ENCODE peak calls at places on chromosomes 1 and 21, in ten cellular contexts. S is neural progenitor cell, R is A549, T is GM23248, W is IMR-90, C is mammary epithelial cell, G is Karpas-422, E is GM23338, K is hepatocyte, P is trophoblast cell. F is an unnamed sample.

GRCh38 chr21:44354775-44355771 is 1.7 kb downstream of the TRPM2 start:
- DNase-seq in R (no peak), P (no peak), S (no peak), G (no peak), C (no peak), W (no peak), E (no peak), K (no peak), T (no peak), F (no peak)

GRCh38 chr1:200526709-200527612 is 93.6 kb downstream of the KIF14 start:
- DNase-seq in T (peak), C (no peak), K (no peak), R (no peak), W (peak), P (no peak), S (no peak), E (no peak), G (peak), F (no peak)

GRCh38 chr1:201895120-201895665 is 6.5 kb downstream of the SHISA4 start:
- DNase-seq in W (no peak), T (no peak), R (no peak), P (no peak), G (no peak), E (no peak), K (no peak), C (no peak), S (no peak), F (no peak)

GRCh38 chr1:191699343-191699742 is 458.9 kb upstream of the RGS18 start:
- DNase-seq in K (no peak), T (no peak), W (no peak), P (no peak), R (no peak), S (no peak), E (no peak), C (no peak), G (no peak), F (no peak)

GRCh38 chr21:30831194-30831765 is 1.7 kb upstream of the KRTAP7-1 start:
- DNase-seq in C (peak), G (peak), P (no peak), R (peak), T (peak), K (peak), S (peak), E (peak), W (no peak), F (peak)

GRCh38 chr1:56034222-56034621 is 545.1 kb downstream of the PLPP3 start:
- DNase-seq in R (no peak), E (no peak), S (no peak), G (no peak), T (peak), W (peak), K (no peak), C (no peak), P (no peak), F (no peak)

GRCh38 chr1:67524143-67525052 is 94.2 kb upstream of the SERBP1 start:
- DNase-seq in R (no peak), P (no peak), W (no peak), E (peak), G (no peak), K (no peak), C (peak), T (peak), S (no peak), F (no peak)

GRCh38 chr1:23473037-23473800 is 10.8 kb downstream of the ASAP3 start:
- DNase-seq in R (no peak), T (peak), K (no peak), G (no peak), P (peak), S (no peak), C (peak), E (no peak), W (peak), F (peak)

GRCh38 chr21:28378026-28378425 is 614.7 kb downstream of the LTN1 start:
- DNase-seq in W (no peak), G (no peak), E (no peak), R (no peak), P (no peak), C (no peak), T (no peak), S (no peak), K (no peak), F (no peak)

GRCh38 chr21:15437873-15438272 is 291.9 kb upstream of the USP25 start:
- DNase-seq in K (no peak), W (no peak), S (no peak), C (peak), E (peak), T (peak), R (no peak), G (no peak), P (no peak), F (no peak)

GRCh38 chr1:108057536-108057935 is 92.6 kb upstream of the VAV3 start:
- DNase-seq in S (peak), E (peak), R (no peak), T (no peak), G (no peak), W (no peak), P (no peak), K (peak), C (peak), F (no peak)

GRCh38 chr1:247797518-247797917 is 26.4 kb downstream of the OR14A16 start:
- DNase-seq in R (no peak), W (no peak), P (no peak), K (no peak), C (no peak), G (no peak), S (no peak), T (no peak), E (no peak), F (no peak)

GRCh38 chr1:51305371-51305823 is 25.0 kb downstream of the TTC39A start:
- DNase-seq in W (no peak), K (peak), E (no peak), C (no peak), P (no peak), G (no peak), T (no peak), R (peak), S (no peak), F (no peak)

GRCh38 chr1:2534775-2535387 is 4.8 kb upstream of the HES5 start:
- DNase-seq in P (peak), K (peak), R (no peak), W (peak), E (peak), C (peak), S (no peak), T (peak), G (no peak), F (no peak)

GRCh38 chr21:24290151-24290833 is 1317.0 kb downstream of the MRPL39 start:
- DNase-seq in E (no peak), C (no peak), R (no peak), P (no peak), T (no peak), G (no peak), S (no peak), W (no peak), K (no peak), F (no peak)

GRCh38 chr1:210937846-210938245 is 196.1 kb downstream of the KCNH1 start:
- DNase-seq in E (peak), S (no peak), G (no peak), W (no peak), R (no peak), C (no peak), P (peak), K (no peak), T (no peak), F (no peak)

GRCh38 chr1:220990417-220991337 is 111.4 kb downstream of the HLX start:
- DNase-seq in W (peak), T (peak), E (no peak), P (no peak), G (no peak), K (no peak), R (peak), S (no peak), C (peak), F (peak)

GRCh38 chr1:42258218-42258617 is 76.8 kb downstream of the FOXJ3 start:
- DNase-seq in G (no peak), W (no peak), S (no peak), T (no peak), R (no peak), E (no peak), K (no peak), P (no peak), C (no peak), F (no peak)

GRCh38 chr1:32925360-32926142 is 24.4 kb upstream of the TMEM54 start:
- DNase-seq in T (peak), G (peak), K (peak), C (no peak), W (no peak), R (no peak), P (peak), S (peak), E (peak), F (no peak)

GRCh38 chr1:205348559-205349477 is 7.9 kb downstream of the KLHDC8A start:
- DNase-seq in G (no peak), P (no peak), T (no peak), W (no peak), C (no peak), R (no peak), S (no peak), E (no peak), K (no peak), F (no peak)

GRCh38 chr1:106699436-106699835 is 357.0 kb upstream of the PRMT6 start:
- DNase-seq in R (no peak), C (no peak), S (no peak), K (no peak), E (no peak), W (no peak), P (no peak), G (no peak), T (peak), F (no peak)

GRCh38 chr21:29335720-29336119 is 37.0 kb downstream of the BACH1 start:
- DNase-seq in K (no peak), T (peak), W (peak), G (no peak), P (no peak), R (no peak), E (no peak), C (peak), S (no peak), F (no peak)

GRCh38 chr1:196738730-196739129 is 35.9 kb upstream of the CFHR3 start:
- DNase-seq in S (no peak), C (no peak), T (no peak), W (no peak), K (no peak), G (no peak), R (no peak), E (no peak), P (no peak), F (no peak)

GRCh38 chr21:16534408-16535099 is 804.8 kb downstream of the USP25 start:
- DNase-seq in G (no peak), E (no peak), T (peak), K (peak), C (peak), W (peak), S (no peak), P (no peak), R (peak), F (no peak)

GRCh38 chr1:147822292-147822691 is 61.9 kb upstream of the GJA5 start:
- DNase-seq in E (no peak), S (no peak), P (peak), R (no peak), W (no peak), K (peak), C (no peak), G (no peak), T (peak), F (no peak)

GRCh38 chr1:3676581-3677410 is 24.5 kb downstream of the TP73 start:
- DNase-seq in E (no peak), C (no peak), P (no peak), W (no peak), R (no peak), S (no peak), G (no peak), K (no peak), T (no peak), F (no peak)

GRCh38 chr1:115115521-115116161 is 26.3 kb upstream of the TSPAN2 start:
- DNase-seq in K (no peak), R (no peak), W (peak), P (no peak), S (no peak), G (no peak), E (no peak), C (peak), T (peak), F (no peak)
- H3K4me2 ChIP-seq in K (no peak), R (no peak), W (no peak), P (no peak), S (no peak), G (no peak), E (no peak), C (no peak), T (peak), F (no peak)

DNA sequence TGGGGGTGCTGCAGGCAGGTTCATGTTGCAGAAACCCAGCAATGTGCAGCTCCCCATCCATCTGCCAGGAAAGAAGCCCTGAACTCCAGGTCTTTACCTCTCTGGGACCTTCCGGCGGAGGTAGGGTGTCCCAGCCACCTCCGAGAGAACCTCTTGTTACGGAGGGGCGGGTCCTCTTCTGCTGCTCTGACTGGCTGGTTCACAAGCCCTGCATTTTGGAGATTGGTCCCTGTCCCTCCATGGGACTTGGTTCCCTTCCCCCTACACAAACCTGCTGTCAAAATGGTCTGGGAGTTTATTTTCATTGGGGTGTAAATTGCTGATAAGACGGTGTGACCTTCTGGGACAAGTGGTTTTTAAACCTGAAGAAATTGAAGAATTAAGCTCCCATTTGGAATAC is 8.0 kb upstream of the CELSR2 start:
- DNase-seq in P (no peak), R (no peak), E (peak), C (no peak), S (no peak), T (peak), W (no peak), G (no peak), K (no peak), F (peak)
- H3K4me2 ChIP-seq in P (no peak), R (no peak), E (peak), C (no peak), S (peak), T (peak), W (no peak), G (no peak), K (peak), F (peak)

GRCh38 chr1:152912471-152912870 is 4.1 kb downstream of the IVL start:
- DNase-seq in P (peak), E (no peak), G (no peak), R (no peak), K (no peak), W (no peak), T (no peak), S (no peak), C (no peak), F (no peak)
- H3K4me2 ChIP-seq in P (no peak), E (no peak), G (no peak), R (no peak), K (no peak), W (no peak), T (no peak), S (no peak), C (peak), F (no peak)

DNA sequence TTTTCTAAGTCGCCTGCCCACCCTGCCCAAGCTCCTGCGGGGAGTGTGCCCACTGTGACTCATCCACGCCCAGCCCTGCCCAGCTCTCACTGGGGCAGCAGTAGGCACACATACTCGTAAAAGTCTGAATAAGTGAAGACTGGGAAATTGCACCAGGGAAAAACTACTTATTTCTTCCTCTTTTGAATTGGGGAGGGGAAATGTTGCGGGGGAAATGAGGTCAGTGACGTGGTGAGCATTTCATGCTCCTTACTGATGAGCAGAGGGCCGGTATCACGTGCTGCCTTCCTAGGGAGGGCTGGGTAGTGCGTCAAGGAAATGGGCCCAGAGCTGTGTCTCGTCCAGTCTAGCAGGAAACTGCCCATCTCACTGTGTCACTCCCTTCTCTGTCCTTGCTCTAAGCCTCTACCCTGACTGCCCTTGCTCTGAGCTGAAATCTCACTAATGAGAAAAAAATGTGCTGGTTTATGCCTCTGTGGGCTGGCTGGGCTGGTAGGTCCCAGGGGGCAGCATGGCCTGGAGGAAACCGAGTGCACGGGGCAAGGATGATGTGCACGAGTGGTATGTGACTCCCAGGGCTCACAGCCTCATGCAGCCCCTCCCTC is 13.5 kb upstream of the TNFRSF1B start:
- DNase-seq in G (no peak), W (peak), P (peak), C (no peak), R (no peak), E (no peak), S (no peak), K (no peak), T (peak), F (no peak)
- H3K4me2 ChIP-seq in G (no peak), W (peak), P (no peak), C (no peak), R (no peak), E (no peak), S (no peak), K (no peak), T (peak), F (peak)

DNA sequence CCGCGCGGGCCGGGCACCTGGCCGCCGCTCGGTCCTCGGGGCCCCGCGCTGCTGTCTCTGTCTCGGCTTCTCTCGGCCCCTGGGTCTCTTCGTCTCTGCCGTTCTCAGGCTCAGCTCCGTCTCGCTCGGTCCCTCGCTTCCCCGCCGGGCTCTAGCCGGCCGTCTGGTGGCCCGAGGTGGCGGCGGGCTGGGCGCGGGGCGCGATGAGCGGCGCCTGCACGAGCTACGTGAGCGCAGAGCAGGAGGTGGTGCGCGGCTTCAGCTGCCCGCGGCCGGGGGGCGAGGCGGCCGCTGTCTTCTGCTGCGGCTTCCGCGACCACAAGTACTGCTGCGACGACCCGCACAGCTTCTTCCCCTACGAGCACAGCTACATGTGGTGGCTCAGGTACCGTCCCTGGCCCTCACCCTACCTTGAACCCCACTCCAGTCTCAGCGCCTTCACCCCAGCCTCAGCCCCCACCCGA is 355 bp downstream of the SHISAL2A start:
- DNase-seq in E (peak), C (no peak), P (no peak), S (peak), K (peak), W (no peak), G (no peak), R (no peak), T (peak), F (no peak)
- H3K4me2 ChIP-seq in E (peak), C (peak), P (peak), S (peak), K (peak), W (peak), G (peak), R (peak), T (peak), F (no peak)

GRCh38 chr1:60101516-60101915 is 27.9 kb upstream of the C1orf87 start:
- DNase-seq in R (no peak), C (no peak), E (no peak), W (no peak), K (no peak), G (no peak), S (no peak), T (no peak), P (no peak), F (no peak)
- H3K4me2 ChIP-seq in R (no peak), C (no peak), E (no peak), W (no peak), K (no peak), G (no peak), S (no peak), T (no peak), P (no peak), F (no peak)

GRCh38 chr1:112707217-112708001 is 482 bp upstream of the RHOC start:
- DNase-seq in K (peak), S (peak), C (peak), G (peak), E (peak), P (peak), W (peak), T (peak), R (peak), F (peak)

GRCh38 chr1:112706505-112707216 is at the start of gene RHOC:
- DNase-seq in C (no peak), T (peak), R (no peak), G (peak), E (peak), P (peak), K (peak), W (peak), S (peak), F (peak)

GRCh38 chr1:112708489-112708888 is 1.6 kb upstream of the RHOC start:
- DNase-seq in W (no peak), K (no peak), G (no peak), E (no peak), S (no peak), R (no peak), P (no peak), C (no peak), T (no peak), F (no peak)

GRCh38 chr1:112710159-112710558 is 3.2 kb upstream of the RHOC start:
- DNase-seq in R (no peak), W (no peak), T (no peak), E (no peak), C (no peak), K (no peak), P (no peak), S (no peak), G (no peak), F (no peak)

DNA sequence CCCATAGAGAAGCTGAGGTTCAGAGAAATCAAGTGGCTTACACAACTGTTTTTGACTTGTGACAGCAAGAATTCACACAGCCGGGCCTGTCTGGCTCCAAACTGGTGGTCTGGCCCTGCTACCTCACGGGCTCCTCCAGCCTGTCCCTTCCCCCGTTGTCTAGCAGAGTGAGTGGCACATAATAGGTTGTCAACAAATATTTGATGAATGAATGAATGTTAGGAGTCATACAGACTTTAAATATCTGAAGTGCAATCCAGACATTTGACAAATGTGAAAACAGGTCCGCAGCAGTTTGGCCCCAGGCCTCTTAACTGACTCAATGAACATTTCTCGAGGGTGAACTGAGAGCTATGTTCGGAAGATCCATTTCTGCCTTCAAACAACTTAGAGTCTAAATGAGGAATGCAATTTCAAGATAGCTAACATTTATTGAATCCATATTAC is 1.1 kb upstream of the RHOC start:
- DNase-seq in E (no peak), K (no peak), S (no peak), R (no peak), T (no peak), P (peak), C (no peak), W (no peak), G (no peak), F (no peak)
- H3K4me2 ChIP-seq in E (peak), K (peak), S (peak), R (peak), T (peak), P (peak), C (peak), W (no peak), G (no peak), F (peak)

DNA sequence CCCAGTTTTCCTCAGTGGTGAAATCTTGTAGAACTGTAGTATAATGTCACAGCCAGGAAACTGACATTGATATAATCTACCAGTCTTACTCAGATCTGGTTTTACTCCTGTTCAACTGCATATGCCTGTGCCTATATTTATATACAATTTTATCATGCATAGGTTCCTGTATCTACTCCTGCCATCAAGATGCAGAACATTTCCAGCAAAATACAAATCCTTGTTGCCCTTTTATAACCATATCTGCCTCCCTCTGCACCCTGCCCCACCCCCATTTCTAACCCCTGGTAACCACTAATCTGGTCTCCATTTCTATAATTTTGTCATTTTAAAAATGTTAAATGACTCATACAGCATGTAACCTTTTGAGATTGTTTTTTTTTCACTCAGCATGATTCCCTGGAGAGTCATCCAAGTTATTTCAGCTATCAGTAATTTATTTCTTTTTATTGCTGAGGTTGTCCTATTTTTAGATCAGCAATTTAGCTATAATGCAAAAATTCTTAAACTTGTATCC is 8.1 kb downstream of the UTP25 start:
- DNase-seq in C (no peak), K (no peak), W (peak), R (no peak), S (no peak), G (no peak), E (no peak), P (no peak), T (peak), F (no peak)
- H3K4me2 ChIP-seq in C (no peak), K (no peak), W (no peak), R (no peak), S (no peak), G (no peak), E (no peak), P (no peak), T (peak), F (no peak)

F was measured in K562.